ENCODE peak calls at places on chromosomes 11 and 22, in six cellular contexts. B is activated CD8-positive, alpha-beta memory T cell treated with anti-CD3 and anti-CD28 coated beads for 1 hour; W is heart left ventricle; S is globus pallidus; H is A172; D is neural crest cell. U is an unnamed sample.

GRCh38 chr11:105621985-105622384 is 12.1 kb downstream of the GRIA4 start:
- DNase-seq in S (no peak), H (no peak), D (no peak), W (no peak), B (no peak), U (no peak)

GRCh38 chr11:83574516-83574915 is 288.3 kb upstream of the CCDC90B start:
- DNase-seq in S (no peak), W (no peak), H (peak), B (no peak), D (no peak), U (no peak)

GRCh38 chr11:94130589-94131362 is 2.1 kb downstream of the PANX1 start:
- DNase-seq in S (no peak), H (no peak), W (no peak), D (no peak), B (no peak), U (peak)

GRCh38 chr11:70532728-70533127 is 134.4 kb downstream of the CTTN start:
- DNase-seq in D (no peak), S (no peak), B (no peak), W (no peak), H (peak), U (no peak)

GRCh38 chr11:65709661-65710060 is 2.4 kb upstream of the KAT5 start:
- DNase-seq in W (no peak), D (no peak), B (no peak), H (peak), S (no peak), U (no peak)

GRCh38 chr11:96578379-96578778 is 188.6 kb downstream of the JRKL start:
- DNase-seq in B (no peak), S (no peak), D (no peak), W (no peak), H (no peak), U (no peak)

GRCh38 chr22:37545703-37546435 is 14.4 kb upstream of the CDC42EP1 start:
- DNase-seq in S (peak), D (peak), H (peak), B (no peak), W (peak), U (peak)

GRCh38 chr11:75100314-75100713 is 3.6 kb upstream of the OR2AT4 start:
- DNase-seq in S (no peak), D (no peak), W (no peak), H (peak), B (no peak), U (peak)

GRCh38 chr11:131628739-131629138 is 258.3 kb downstream of the NTM start:
- DNase-seq in B (no peak), H (no peak), S (no peak), W (no peak), D (no peak), U (no peak)

GRCh38 chr22:44085743-44086741 is 61.9 kb downstream of the PARVB start:
- DNase-seq in D (no peak), H (peak), B (no peak), S (no peak), W (peak), U (peak)

GRCh38 chr11:61814242-61814957 is 2.4 kb downstream of the FADS1 start:
- DNase-seq in W (peak), S (peak), D (no peak), B (no peak), H (peak), U (no peak)

GRCh38 chr11:130528862-130529261 is 80.4 kb downstream of the ADAMTS15 start:
- DNase-seq in B (no peak), D (no peak), S (no peak), H (no peak), W (no peak), U (no peak)

GRCh38 chr11:96090711-96091110 is 166.8 kb upstream of the MTMR2 start:
- DNase-seq in S (no peak), W (no peak), B (no peak), D (no peak), H (peak), U (peak)

GRCh38 chr11:44261800-44262591 is 47.9 kb downstream of the ALX4 start:
- DNase-seq in S (no peak), H (no peak), W (no peak), B (no peak), D (no peak), U (no peak)